ENCODE peak calls at places on chromosomes 7 and 10, in four cellular contexts. One of them, this sample, is unnamed.

GRCh38 chr7:11478873-11479272 is 353.1 kb downstream of the THSD7A start:
- DNase-seq in ovary: no peak
- DNase-seq in cardiac muscle cell: no peak
- DNase-seq in fibroblast of mammary gland: no peak
- DNase-seq in this sample: no peak

GRCh38 chr7:139453673-139454321 is 29.7 kb downstream of the KLRG2 start:
- DNase-seq in fibroblast of mammary gland: no peak
- DNase-seq in cardiac muscle cell: peak; percentile 23
- DNase-seq in ovary: no peak
- DNase-seq in this sample: no peak

GRCh38 chr7:41237956-41238355 is 464.9 kb downstream of the INHBA start:
- DNase-seq in ovary: no peak
- DNase-seq in cardiac muscle cell: no peak
- DNase-seq in fibroblast of mammary gland: no peak
- DNase-seq in this sample: no peak

GRCh38 chr7:85239114-85239513 is 52.3 kb upstream of the SEMA3D start:
- DNase-seq in fibroblast of mammary gland: no peak
- DNase-seq in cardiac muscle cell: no peak
- DNase-seq in ovary: no peak
- DNase-seq in this sample: no peak

GRCh38 chr7:133564484-133564883 is 311.6 kb downstream of the EXOC4 start:
- DNase-seq in cardiac muscle cell: no peak
- DNase-seq in fibroblast of mammary gland: no peak
- DNase-seq in ovary: no peak
- DNase-seq in this sample: no peak

GRCh38 chr7:93902777-93903423 is 3.5 kb upstream of the GNGT1 start:
- DNase-seq in fibroblast of mammary gland: peak; percentile 74
- DNase-seq in ovary: no peak
- DNase-seq in cardiac muscle cell: peak; percentile 88
- DNase-seq in this sample: peak; percentile 26

GRCh38 chr10:118572286-118573041 is 23.0 kb downstream of the PRLHR start:
- DNase-seq in fibroblast of mammary gland: peak; percentile 30
- DNase-seq in ovary: no peak
- DNase-seq in cardiac muscle cell: peak; percentile 65
- DNase-seq in this sample: no peak

GRCh38 chr7:46649896-46650295 is 728.8 kb upstream of the IGFBP3 start:
- DNase-seq in fibroblast of mammary gland: no peak
- DNase-seq in ovary: no peak
- DNase-seq in cardiac muscle cell: no peak
- DNase-seq in this sample: no peak

GRCh38 chr7:158651968-158652555 is 52.5 kb downstream of the NCAPG2 start:
- DNase-seq in cardiac muscle cell: peak; percentile 80
- DNase-seq in ovary: no peak
- DNase-seq in fibroblast of mammary gland: peak; percentile 58
- DNase-seq in this sample: no peak

GRCh38 chr10:68208424-68209042 is 23.4 kb downstream of the ATOH7 start:
- DNase-seq in cardiac muscle cell: peak; percentile 84
- DNase-seq in fibroblast of mammary gland: peak; percentile 80
- DNase-seq in ovary: peak; percentile 43
- DNase-seq in this sample: peak; percentile 50

GRCh38 chr7:135169141-135169935 is 1.2 kb downstream of the CYREN start:
- DNase-seq in cardiac muscle cell: peak; percentile 40
- DNase-seq in fibroblast of mammary gland: peak; percentile 65
- DNase-seq in ovary: peak; percentile 39
- DNase-seq in this sample: peak; percentile 82

GRCh38 chr7:34748244-34749039 is 90.4 kb downstream of the NPSR1 start:
- DNase-seq in cardiac muscle cell: peak; percentile 58
- DNase-seq in fibroblast of mammary gland: peak; percentile 9
- DNase-seq in ovary: peak; percentile 70
- DNase-seq in this sample: no peak

GRCh38 chr10:76939862-76940495 is 697.6 kb downstream of the KCNMA1 start:
- DNase-seq in fibroblast of mammary gland: no peak
- DNase-seq in cardiac muscle cell: no peak
- DNase-seq in ovary: no peak
- DNase-seq in this sample: no peak

GRCh38 chr7:17118412-17118811 is 180.0 kb upstream of the AHR start:
- DNase-seq in ovary: no peak
- DNase-seq in fibroblast of mammary gland: no peak
- DNase-seq in cardiac muscle cell: no peak
- DNase-seq in this sample: peak; percentile 13

GRCh38 chr10:78458983-78459638 is 425.4 kb downstream of the RPS24 start:
- DNase-seq in fibroblast of mammary gland: peak; percentile 68
- DNase-seq in ovary: no peak
- DNase-seq in cardiac muscle cell: peak; percentile 84
- DNase-seq in this sample: no peak

GRCh38 chr7:3210531-3210930 is 90.5 kb upstream of the SDK1 start:
- DNase-seq in ovary: no peak
- DNase-seq in cardiac muscle cell: no peak
- DNase-seq in fibroblast of mammary gland: no peak
- DNase-seq in this sample: no peak

GRCh38 chr7:155188821-155189599 is 108.7 kb upstream of the INSIG1 start:
- DNase-seq in cardiac muscle cell: peak; percentile 45
- DNase-seq in ovary: no peak
- DNase-seq in fibroblast of mammary gland: peak; percentile 59
- DNase-seq in this sample: no peak

GRCh38 chr7:158685727-158686126 is 18.9 kb downstream of the NCAPG2 start:
- DNase-seq in cardiac muscle cell: peak; percentile 77
- DNase-seq in fibroblast of mammary gland: peak; percentile 68
- DNase-seq in ovary: no peak
- DNase-seq in this sample: no peak

GRCh38 chr7:133301444-133301843 is 48.6 kb downstream of the EXOC4 start:
- DNase-seq in cardiac muscle cell: peak; percentile 21
- DNase-seq in ovary: no peak
- DNase-seq in fibroblast of mammary gland: peak; percentile 15
- DNase-seq in this sample: no peak

GRCh38 chr7:13980474-13980873 is 9.0 kb downstream of the ETV1 start:
- DNase-seq in fibroblast of mammary gland: no peak
- DNase-seq in cardiac muscle cell: no peak
- DNase-seq in ovary: no peak
- DNase-seq in this sample: no peak

GRCh38 chr10:132685121-132685891 is 100.6 kb downstream of the NKX6-2 start:
- DNase-seq in ovary: peak; percentile 29
- DNase-seq in fibroblast of mammary gland: peak; percentile 24
- DNase-seq in cardiac muscle cell: peak; percentile 65
- DNase-seq in this sample: peak; percentile 52

GRCh38 chr7:44323381-44324203 is 1.8 kb downstream of the CAMK2B start:
- DNase-seq in fibroblast of mammary gland: no peak
- DNase-seq in ovary: no peak
- DNase-seq in cardiac muscle cell: no peak
- DNase-seq in this sample: no peak

GRCh38 chr10:114856544-114857287 is 35.1 kb downstream of the FHIP2A start:
- DNase-seq in ovary: no peak
- DNase-seq in cardiac muscle cell: peak; percentile 90
- DNase-seq in fibroblast of mammary gland: peak; percentile 65
- DNase-seq in this sample: peak; percentile 5

GRCh38 chr7:123538189-123538714 is 3.9 kb upstream of the IQUB start:
- DNase-seq in fibroblast of mammary gland: peak; percentile 88
- DNase-seq in cardiac muscle cell: peak; percentile 54
- DNase-seq in ovary: no peak
- DNase-seq in this sample: no peak

GRCh38 chr7:55174856-55175255 is 156.0 kb downstream of the EGFR start:
- DNase-seq in fibroblast of mammary gland: no peak
- DNase-seq in ovary: no peak
- DNase-seq in cardiac muscle cell: no peak
- DNase-seq in this sample: no peak

GRCh38 chr7:101819913-101820522 is 2.6 kb downstream of the CUX1 start:
- DNase-seq in fibroblast of mammary gland: no peak
- DNase-seq in ovary: no peak
- DNase-seq in cardiac muscle cell: no peak
- DNase-seq in this sample: no peak

GRCh38 chr10:27654284-27654683 is 91.3 kb downstream of the MKX start:
- DNase-seq in fibroblast of mammary gland: no peak
- DNase-seq in ovary: no peak
- DNase-seq in cardiac muscle cell: no peak
- DNase-seq in this sample: no peak

GRCh38 chr7:42574693-42575084 is 337.2 kb downstream of the C7orf25 start:
- DNase-seq in fibroblast of mammary gland: peak; percentile 20
- DNase-seq in ovary: no peak
- DNase-seq in cardiac muscle cell: peak; percentile 20
- DNase-seq in this sample: no peak

GRCh38 chr10:75662715-75663114 is 231.3 kb downstream of the LRMDA start:
- DNase-seq in cardiac muscle cell: peak; percentile 80
- DNase-seq in fibroblast of mammary gland: peak; percentile 93
- DNase-seq in ovary: no peak
- DNase-seq in this sample: no peak

GRCh38 chr7:122762071-122762470 is 59.3 kb upstream of the RNF148 start:
- DNase-seq in ovary: peak; percentile 40
- DNase-seq in cardiac muscle cell: no peak
- DNase-seq in fibroblast of mammary gland: no peak
- DNase-seq in this sample: no peak

GRCh38 chr7:48426966-48427555 is 255.8 kb downstream of the ABCA13 start:
- DNase-seq in fibroblast of mammary gland: peak; percentile 21
- DNase-seq in ovary: no peak
- DNase-seq in cardiac muscle cell: no peak
- DNase-seq in this sample: no peak

GRCh38 chr7:50456371-50457123 is 6.4 kb upstream of the FIGNL1 start:
- DNase-seq in cardiac muscle cell: no peak
- DNase-seq in fibroblast of mammary gland: no peak
- DNase-seq in ovary: no peak
- DNase-seq in this sample: no peak

GRCh38 chr10:92837462-92837861 is 10.9 kb upstream of the EXOC6 start:
- DNase-seq in cardiac muscle cell: no peak
- DNase-seq in ovary: no peak
- DNase-seq in fibroblast of mammary gland: no peak
- DNase-seq in this sample: no peak

GRCh38 chr10:92834331-92834730 is 14.0 kb upstream of the EXOC6 start:
- DNase-seq in fibroblast of mammary gland: no peak
- DNase-seq in ovary: no peak
- DNase-seq in cardiac muscle cell: no peak
- DNase-seq in this sample: no peak

GRCh38 chr10:92844746-92845145 is 3.6 kb upstream of the EXOC6 start:
- DNase-seq in ovary: no peak
- DNase-seq in fibroblast of mammary gland: no peak
- DNase-seq in cardiac muscle cell: peak; percentile 27
- DNase-seq in this sample: no peak

GRCh38 chr10:92834981-92835380 is 13.3 kb upstream of the EXOC6 start:
- DNase-seq in fibroblast of mammary gland: no peak
- DNase-seq in ovary: no peak
- DNase-seq in cardiac muscle cell: no peak
- DNase-seq in this sample: no peak

DNA sequence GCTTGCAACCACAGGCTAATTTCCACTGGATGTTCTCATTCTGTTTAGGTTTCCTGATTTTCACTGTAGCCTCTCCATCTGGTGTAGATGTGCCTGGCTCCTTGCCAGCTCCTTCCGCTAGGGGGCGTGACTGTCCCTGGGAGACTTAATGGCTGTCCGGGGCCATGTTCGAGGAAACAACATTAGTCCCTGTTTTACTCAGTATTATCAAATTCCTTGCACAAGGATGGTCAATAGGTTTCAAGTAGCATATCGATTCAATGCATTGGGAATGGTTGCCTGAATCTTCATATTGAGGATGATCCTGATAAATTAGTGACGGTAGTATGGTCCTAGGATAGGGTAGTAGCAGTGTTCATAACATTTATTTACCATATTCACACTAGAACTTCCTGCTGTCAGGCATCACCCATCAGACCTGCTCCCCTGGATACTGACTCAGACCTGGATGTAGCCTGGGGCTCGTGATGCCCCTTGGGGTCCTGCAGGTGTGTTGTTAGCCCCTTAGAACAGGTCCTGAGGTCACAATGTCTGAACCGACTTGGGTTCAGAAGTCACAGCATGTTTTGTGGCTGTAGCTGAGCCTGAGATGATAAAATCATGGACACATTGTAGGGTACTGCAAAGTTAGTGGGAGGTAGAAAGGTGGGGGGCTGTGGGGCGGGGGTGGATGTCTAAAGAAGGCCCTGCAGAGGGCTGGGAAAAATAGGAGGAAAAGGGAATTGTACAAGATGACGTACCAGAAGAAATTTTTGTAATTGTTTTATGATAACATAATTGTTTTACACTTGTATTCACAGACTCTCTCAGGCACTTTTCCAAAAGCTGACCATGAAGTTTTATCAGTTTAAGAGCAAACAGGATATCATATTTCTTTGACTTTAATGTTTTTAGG is 8.9 kb upstream of the EXOC6 start:
- DNase-seq in cardiac muscle cell: peak; percentile 75
- DNase-seq in ovary: peak; percentile 58
- DNase-seq in fibroblast of mammary gland: peak; percentile 44
- DNase-seq in this sample: peak; percentile 78
- TF ChIP-seq CTCF in cardiac muscle cell: peak; percentile 38
- TF ChIP-seq CTCF in ovary: no peak
- TF ChIP-seq CTCF in fibroblast of mammary gland: no peak
- TF ChIP-seq CTCF in this sample: peak; percentile 70

DNA sequence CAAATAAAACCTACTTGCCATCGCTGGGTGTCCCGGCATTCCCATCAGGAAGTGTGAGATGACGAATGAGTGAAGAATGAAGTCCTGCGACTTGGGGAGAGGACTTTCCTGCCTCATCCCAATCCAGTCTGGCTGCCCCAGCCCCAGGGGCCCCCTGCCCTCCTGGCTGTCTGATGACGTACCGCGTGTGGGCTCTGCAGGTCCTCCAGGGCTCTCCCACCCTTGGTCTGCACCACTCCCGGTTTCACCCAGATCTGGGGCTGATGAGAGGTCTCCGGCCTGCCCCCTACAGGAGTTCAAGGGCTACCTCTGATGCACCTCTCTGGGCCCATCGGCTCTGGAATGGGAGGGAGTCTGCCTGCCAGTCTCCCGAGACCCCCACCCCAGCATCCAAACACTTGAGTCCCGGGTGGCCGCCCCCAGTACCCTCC is 9.8 kb downstream of the ATP6V1F start:
- DNase-seq in ovary: no peak
- DNase-seq in cardiac muscle cell: no peak
- DNase-seq in fibroblast of mammary gland: no peak
- DNase-seq in this sample: peak; percentile 20
- TF ChIP-seq CTCF in ovary: no peak
- TF ChIP-seq CTCF in cardiac muscle cell: peak; percentile 22
- TF ChIP-seq CTCF in fibroblast of mammary gland: no peak
- TF ChIP-seq CTCF in this sample: no peak

GRCh38 chr10:32577448-32577847 is 131.5 kb downstream of the CCDC7 start:
- DNase-seq in fibroblast of mammary gland: peak; percentile 5
- DNase-seq in ovary: no peak
- DNase-seq in cardiac muscle cell: no peak
- DNase-seq in this sample: no peak
- TF ChIP-seq CTCF in fibroblast of mammary gland: no peak
- TF ChIP-seq CTCF in ovary: no peak
- TF ChIP-seq CTCF in cardiac muscle cell: no peak
- TF ChIP-seq CTCF in this sample: no peak

GRCh38 chr10:6781133-6781770 is 201.2 kb upstream of the PRKCQ start:
- DNase-seq in fibroblast of mammary gland: no peak
- DNase-seq in cardiac muscle cell: no peak
- DNase-seq in ovary: no peak
- DNase-seq in this sample: no peak

GRCh38 chr10:6787684-6788083 is 207.6 kb upstream of the PRKCQ start:
- DNase-seq in fibroblast of mammary gland: no peak
- DNase-seq in ovary: no peak
- DNase-seq in cardiac muscle cell: no peak
- DNase-seq in this sample: no peak

GRCh38 chr10:6788191-6788590 is 208.1 kb upstream of the PRKCQ start:
- DNase-seq in cardiac muscle cell: no peak
- DNase-seq in fibroblast of mammary gland: no peak
- DNase-seq in ovary: no peak
- DNase-seq in this sample: no peak

GRCh38 chr10:6782378-6782777 is 202.3 kb upstream of the PRKCQ start:
- DNase-seq in ovary: no peak
- DNase-seq in cardiac muscle cell: no peak
- DNase-seq in fibroblast of mammary gland: no peak
- DNase-seq in this sample: no peak

GRCh38 chr10:6786579-6787031 is 206.5 kb upstream of the PRKCQ start:
- DNase-seq in cardiac muscle cell: peak; percentile 62
- DNase-seq in ovary: peak; percentile 57
- DNase-seq in fibroblast of mammary gland: peak; percentile 71
- DNase-seq in this sample: no peak
- TF ChIP-seq CTCF in cardiac muscle cell: peak; percentile 53
- TF ChIP-seq CTCF in ovary: no peak
- TF ChIP-seq CTCF in fibroblast of mammary gland: peak; percentile 68
- TF ChIP-seq CTCF in this sample: no peak

This sample was measured in activated CD8-positive, alpha-beta T cell treated with anti-CD3 and anti-CD28 coated beads for 36 hours.